ENCODE peak calls at places on chromosomes 7 and 10, in seven cellular contexts. One of them, this sample, is unnamed.

GRCh38 chr7:84746347-84746746 is 440.5 kb downstream of the SEMA3D start:
- DNase-seq in SK-N-SH: peak
- DNase-seq in IMR-90: peak
- DNase-seq in A549: no peak
- DNase-seq in H1: no peak
- DNase-seq in HepG2: no peak
- DNase-seq in K562: no peak
- DNase-seq in this sample: no peak

GRCh38 chr7:44733708-44734481 is 14.8 kb upstream of the ZMIZ2 start:
- DNase-seq in SK-N-SH: no peak
- DNase-seq in IMR-90: peak
- DNase-seq in A549: peak
- DNase-seq in H1: no peak
- DNase-seq in HepG2: no peak
- DNase-seq in K562: no peak
- DNase-seq in this sample: no peak

GRCh38 chr7:33062782-33063443 is 337 bp upstream of the NT5C3A start:
- DNase-seq in SK-N-SH: peak
- DNase-seq in IMR-90: peak
- DNase-seq in A549: peak
- DNase-seq in H1: peak
- DNase-seq in HepG2: peak
- DNase-seq in K562: peak
- DNase-seq in this sample: peak

GRCh38 chr7:83755526-83755925 is 106.6 kb upstream of the SEMA3E start:
- DNase-seq in SK-N-SH: no peak
- DNase-seq in IMR-90: no peak
- DNase-seq in A549: no peak
- DNase-seq in H1: no peak
- DNase-seq in HepG2: no peak
- DNase-seq in K562: no peak
- DNase-seq in this sample: no peak

GRCh38 chr10:69567920-69568319 is 5.3 kb downstream of the NEUROG3 start:
- DNase-seq in SK-N-SH: no peak
- DNase-seq in IMR-90: peak
- DNase-seq in A549: peak
- DNase-seq in H1: no peak
- DNase-seq in HepG2: peak
- DNase-seq in K562: peak
- DNase-seq in this sample: no peak

GRCh38 chr10:109899578-109900355 is 23.5 kb downstream of the XPNPEP1 start:
- DNase-seq in SK-N-SH: no peak
- DNase-seq in IMR-90: peak
- DNase-seq in A549: no peak
- DNase-seq in H1: no peak
- DNase-seq in HepG2: no peak
- DNase-seq in K562: no peak
- DNase-seq in this sample: no peak

GRCh38 chr10:131825960-131826650 is 74.7 kb upstream of the PPP2R2D start:
- DNase-seq in SK-N-SH: no peak
- DNase-seq in IMR-90: no peak
- DNase-seq in A549: no peak
- DNase-seq in H1: no peak
- DNase-seq in HepG2: no peak
- DNase-seq in K562: no peak
- DNase-seq in this sample: no peak

GRCh38 chr10:114403545-114404161 is 649 bp downstream of the AFAP1L2 start:
- DNase-seq in SK-N-SH: peak
- DNase-seq in IMR-90: no peak
- DNase-seq in A549: peak
- DNase-seq in H1: no peak
- DNase-seq in HepG2: no peak
- DNase-seq in K562: no peak
- DNase-seq in this sample: no peak

GRCh38 chr10:11440250-11441150 is 170.9 kb downstream of the USP6NL start:
- DNase-seq in SK-N-SH: no peak
- DNase-seq in IMR-90: no peak
- DNase-seq in A549: no peak
- DNase-seq in H1: no peak
- DNase-seq in HepG2: no peak
- DNase-seq in K562: no peak
- DNase-seq in this sample: peak

GRCh38 chr7:129457101-129457500 is 22.9 kb downstream of the STRIP2 start:
- DNase-seq in SK-N-SH: no peak
- DNase-seq in IMR-90: no peak
- DNase-seq in A549: no peak
- DNase-seq in H1: no peak
- DNase-seq in HepG2: no peak
- DNase-seq in K562: no peak
- DNase-seq in this sample: no peak

GRCh38 chr7:27184342-27185012 is 555 bp downstream of the HOXA11 start:
- DNase-seq in SK-N-SH: peak
- DNase-seq in IMR-90: peak
- DNase-seq in A549: peak
- DNase-seq in H1: no peak
- DNase-seq in HepG2: no peak
- DNase-seq in K562: no peak
- DNase-seq in this sample: no peak
- TF ChIP-seq USF2 in SK-N-SH: no peak
- TF ChIP-seq USF2 in IMR-90: no peak
- TF ChIP-seq USF2 in A549: no peak
- TF ChIP-seq USF2 in H1: no peak
- TF ChIP-seq USF2 in HepG2: no peak
- TF ChIP-seq USF2 in K562: no peak
- TF ChIP-seq USF2 in this sample: no peak

GRCh38 chr7:51298912-51299311 is 17.7 kb downstream of the COBL start:
- DNase-seq in SK-N-SH: no peak
- DNase-seq in IMR-90: no peak
- DNase-seq in A549: no peak
- DNase-seq in H1: no peak
- DNase-seq in HepG2: no peak
- DNase-seq in K562: no peak
- DNase-seq in this sample: no peak
- TF ChIP-seq RFX5 in SK-N-SH: no peak
- TF ChIP-seq RFX5 in IMR-90: no peak
- TF ChIP-seq RFX5 in A549: no peak
- TF ChIP-seq RFX5 in H1: no peak
- TF ChIP-seq RFX5 in HepG2: no peak
- TF ChIP-seq RFX5 in K562: no peak
- TF ChIP-seq RFX5 in this sample: no peak

GRCh38 chr7:7596156-7596555 is 29.5 kb downstream of the MIOS start:
- DNase-seq in SK-N-SH: no peak
- DNase-seq in IMR-90: no peak
- DNase-seq in A549: no peak
- DNase-seq in H1: no peak
- DNase-seq in HepG2: no peak
- DNase-seq in K562: no peak
- DNase-seq in this sample: no peak

GRCh38 chr7:7595451-7595850 is 28.8 kb downstream of the MIOS start:
- DNase-seq in SK-N-SH: peak
- DNase-seq in IMR-90: peak
- DNase-seq in A549: peak
- DNase-seq in H1: no peak
- DNase-seq in HepG2: peak
- DNase-seq in K562: peak
- DNase-seq in this sample: no peak
- TF ChIP-seq USF2 in SK-N-SH: no peak
- TF ChIP-seq USF2 in IMR-90: no peak
- TF ChIP-seq USF2 in A549: no peak
- TF ChIP-seq USF2 in H1: no peak
- TF ChIP-seq USF2 in HepG2: no peak
- TF ChIP-seq USF2 in K562: no peak
- TF ChIP-seq USF2 in this sample: no peak

GRCh38 chr7:47291461-47292051 is 290.4 kb downstream of the TNS3 start:
- DNase-seq in SK-N-SH: no peak
- DNase-seq in IMR-90: peak
- DNase-seq in A549: peak
- DNase-seq in H1: no peak
- DNase-seq in HepG2: no peak
- DNase-seq in K562: no peak
- DNase-seq in this sample: peak
- TF ChIP-seq RFX5 in SK-N-SH: no peak
- TF ChIP-seq RFX5 in IMR-90: no peak
- TF ChIP-seq RFX5 in A549: no peak
- TF ChIP-seq RFX5 in H1: no peak
- TF ChIP-seq RFX5 in HepG2: no peak
- TF ChIP-seq RFX5 in K562: no peak
- TF ChIP-seq RFX5 in this sample: no peak

This sample was measured in GM12878.